ENCODE peak calls at places on chromosomes 16 and 17, in four cellular contexts. E, D, V and O are unnamed samples. For H3K4me1, the result is how much of the 10 kb centered on the place peaks cover.

GRCh38 chr16:85134076-85134793 is 22.0 kb upstream of the CIBAR2 start:
- DNase-seq in E (no peak), D (no peak), V (no peak), O (no peak)

GRCh38 chr16:62022688-62023087 is 13.6 kb downstream of the CDH8 start:
- DNase-seq in E (no peak), D (no peak), V (no peak), O (no peak)

GRCh38 chr17:42221886-42222745 is 27.8 kb upstream of the GHDC start:
- DNase-seq in E (peak), D (no peak), V (peak), O (no peak)

GRCh38 chr17:45780921-45781320 is 3.2 kb upstream of the CRHR1 start:
- DNase-seq in E (no peak), D (no peak), V (no peak), O (no peak)

GRCh38 chr17:13346081-13346533 is 255.6 kb downstream of the HS3ST3A1 start:
- DNase-seq in E (no peak), D (no peak), V (no peak), O (no peak)

GRCh38 chr17:65294184-65294719 is 157.1 kb downstream of the RGS9 start:
- DNase-seq in E (peak), D (no peak), V (peak), O (no peak)

GRCh38 chr17:83196973-83197880 is 117.8 kb downstream of the METRNL start:
- DNase-seq in E (no peak), D (peak), V (no peak), O (no peak)

GRCh38 chr16:81035975-81036750 is 521 bp downstream of the ATMIN start:
- DNase-seq in E (no peak), D (peak), V (peak), O (no peak)

GRCh38 chr17:7884581-7885356 is 3.8 kb upstream of the CHD3 start:
- DNase-seq in E (no peak), D (peak), V (no peak), O (no peak)

GRCh38 chr17:59856859-59857794 is 35.6 kb downstream of the TUBD1 start:
- DNase-seq in E (no peak), D (no peak), V (peak), O (no peak)

GRCh38 chr16:17437142-17437720 is 33.5 kb downstream of the XYLT1 start:
- DNase-seq in E (no peak), D (no peak), V (no peak), O (no peak)

GRCh38 chr16:67993207-67994036 is 5.9 kb downstream of the DPEP2 start:
- DNase-seq in E (peak), D (peak), V (peak), O (no peak)

GRCh38 chr16:50390914-50391700 is 22.3 kb upstream of the BRD7 start:
- DNase-seq in E (no peak), D (no peak), V (no peak), O (no peak)

GRCh38 chr17:72222571-72222970 is 101.8 kb downstream of the SOX9 start:
- DNase-seq in E (no peak), D (no peak), V (no peak), O (no peak)

GRCh38 chr17:19404264-19404663 is 6.8 kb upstream of the RNF112 start:
- DNase-seq in E (no peak), D (no peak), V (no peak), O (no peak)

GRCh38 chr16:68642436-68643064 is 2.6 kb upstream of the CDH3 start:
- DNase-seq in E (no peak), D (peak), V (no peak), O (no peak)

GRCh38 chr17:79777844-79778503 is at the start of gene CBX2:
- DNase-seq in E (peak), D (peak), V (peak), O (no peak)

GRCh38 chr16:84085774-84086173 is 31.0 kb downstream of the MBTPS1 start:
- DNase-seq in E (no peak), D (no peak), V (no peak), O (no peak)

GRCh38 chr16:84084570-84085270 is 32.0 kb downstream of the MBTPS1 start:
- DNase-seq in E (peak), D (peak), V (peak), O (no peak)

GRCh38 chr16:84086996-84087395 is 29.7 kb downstream of the MBTPS1 start:
- DNase-seq in E (no peak), D (no peak), V (no peak), O (no peak)

GRCh38 chr16:84086357-84086756 is 30.4 kb downstream of the MBTPS1 start:
- DNase-seq in E (no peak), D (no peak), V (no peak), O (no peak)

GRCh38 chr16:84085271-84085667 is 31.5 kb downstream of the MBTPS1 start:
- DNase-seq in E (no peak), D (no peak), V (no peak), O (no peak)
- H3K4me1 ChIP-seq in E (under half), D (under half), V (under half), O (under half)

GRCh38 chr16:9109255-9109654 is 17.8 kb downstream of the HAPSTR1 start:
- DNase-seq in E (no peak), D (no peak), V (no peak), O (no peak)
- H3K4me1 ChIP-seq in E (half or more), D (half or more), V (half or more), O (half or more)

GRCh38 chr17:56593073-56593740 is at the start of gene NOG:
- DNase-seq in E (peak), D (peak), V (peak), O (peak)
- H3K4me1 ChIP-seq in E (under half), D (under half), V (under half), O (under half)

DNA sequence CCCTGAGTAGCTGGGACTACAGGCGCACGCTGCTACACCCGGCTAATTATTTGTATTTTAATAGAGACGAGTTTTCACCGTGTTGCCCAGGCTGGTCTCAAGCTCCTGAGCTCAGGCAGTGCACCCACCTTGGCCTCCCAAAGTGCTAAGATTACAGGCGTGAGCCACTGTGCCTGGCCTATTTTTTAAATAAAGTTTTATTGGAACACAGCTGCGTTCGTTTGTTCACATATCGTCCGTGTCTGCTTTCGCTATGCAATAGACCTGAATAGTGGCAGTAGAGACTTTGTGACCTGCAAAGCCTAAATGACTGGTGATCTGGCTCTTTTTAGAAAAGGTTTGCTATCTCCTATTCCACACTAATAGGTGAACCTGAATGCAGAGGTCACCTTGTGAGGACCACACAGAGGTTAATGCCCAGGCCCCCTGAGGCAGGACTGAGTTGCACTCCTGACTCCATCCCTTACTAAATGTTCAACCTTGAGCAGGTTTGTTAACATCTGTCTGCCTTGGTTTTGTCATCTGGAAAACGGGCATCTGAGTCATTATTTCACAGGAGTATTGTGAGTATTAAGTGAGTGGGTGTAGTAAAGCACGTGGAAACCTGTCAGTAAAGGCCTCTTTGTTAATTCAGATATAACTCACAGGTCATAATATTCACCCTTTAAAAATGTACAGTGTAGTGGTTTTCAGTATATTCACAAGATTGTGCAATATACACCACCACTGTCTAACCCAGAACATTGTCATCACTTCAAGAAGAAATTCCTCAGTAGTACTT is 157.5 kb upstream of the CACNG5 start:
- DNase-seq in E (no peak), D (no peak), V (no peak), O (no peak)
- H3K4me1 ChIP-seq in E (under half), D (under half), V (half or more), O (under half)

GRCh38 chr17:77697480-77698400 is 260.8 kb upstream of the TNRC6C start:
- DNase-seq in E (no peak), D (no peak), V (no peak), O (no peak)

GRCh38 chr17:77696151-77696719 is 262.3 kb upstream of the TNRC6C start:
- DNase-seq in E (peak), D (no peak), V (no peak), O (no peak)

GRCh38 chr17:77695386-77695785 is 263.1 kb upstream of the TNRC6C start:
- DNase-seq in E (no peak), D (no peak), V (no peak), O (no peak)

GRCh38 chr17:77698903-77699615 is 259.4 kb upstream of the TNRC6C start:
- DNase-seq in E (no peak), D (no peak), V (no peak), O (no peak)

GRCh38 chr17:77696720-77697460 is 261.6 kb upstream of the TNRC6C start:
- DNase-seq in E (no peak), D (no peak), V (no peak), O (no peak)
- H3K4me1 ChIP-seq in E (under half), D (under half), V (under half), O (under half)